ENCODE peak calls at places on chromosomes 5 and 9, in six cellular contexts. One of them, this sample, is unnamed.
A peak's percentile ranks its signal among the peaks of the same experiment; 100 is the strongest.

GRCh38 chr5:17218353-17219005 is 1.0 kb downstream of the BASP1 start:
- DNase-seq in SK-N-SH: peak; percentile 58
- DNase-seq in K562: no peak
- DNase-seq in HepG2: no peak
- DNase-seq in H1: peak; percentile 62
- DNase-seq in GM12878: no peak
- DNase-seq in this sample: no peak

GRCh38 chr9:13493697-13494096 is 214.2 kb upstream of the MPDZ start:
- DNase-seq in SK-N-SH: no peak
- DNase-seq in H1: no peak
- DNase-seq in K562: no peak
- DNase-seq in HepG2: no peak
- DNase-seq in GM12878: no peak
- DNase-seq in this sample: no peak

GRCh38 chr9:119639287-119639955 is 270.2 kb upstream of the BRINP1 start:
- DNase-seq in GM12878: no peak
- DNase-seq in H1: no peak
- DNase-seq in K562: no peak
- DNase-seq in SK-N-SH: peak; percentile 27
- DNase-seq in HepG2: no peak
- DNase-seq in this sample: no peak

GRCh38 chr5:55484531-55484930 is 50.2 kb downstream of the PLPP1 start:
- DNase-seq in H1: no peak
- DNase-seq in GM12878: no peak
- DNase-seq in SK-N-SH: no peak
- DNase-seq in K562: no peak
- DNase-seq in HepG2: no peak
- DNase-seq in this sample: no peak

GRCh38 chr9:101469026-101469425 is 33.5 kb upstream of the ALDOB start:
- DNase-seq in HepG2: no peak
- DNase-seq in K562: no peak
- DNase-seq in GM12878: no peak
- DNase-seq in SK-N-SH: no peak
- DNase-seq in H1: no peak
- DNase-seq in this sample: no peak

GRCh38 chr5:143168877-143169810 is 234.3 kb downstream of the NR3C1 start:
- DNase-seq in GM12878: no peak
- DNase-seq in K562: no peak
- DNase-seq in HepG2: peak; percentile 46
- DNase-seq in H1: no peak
- DNase-seq in SK-N-SH: no peak
- DNase-seq in this sample: no peak

GRCh38 chr5:145942202-145942601 is 5.8 kb downstream of the SH3RF2 start:
- DNase-seq in K562: no peak
- DNase-seq in GM12878: no peak
- DNase-seq in H1: no peak
- DNase-seq in HepG2: no peak
- DNase-seq in SK-N-SH: no peak
- DNase-seq in this sample: no peak

GRCh38 chr9:96411129-96411820 is 6.9 kb downstream of the ZNF367 start:
- DNase-seq in HepG2: no peak
- DNase-seq in H1: no peak
- DNase-seq in K562: no peak
- DNase-seq in GM12878: no peak
- DNase-seq in SK-N-SH: no peak
- DNase-seq in this sample: no peak

GRCh38 chr5:53038196-53038847 is 49.2 kb downstream of the ITGA2 start:
- DNase-seq in K562: no peak
- DNase-seq in HepG2: no peak
- DNase-seq in GM12878: no peak
- DNase-seq in SK-N-SH: no peak
- DNase-seq in H1: no peak
- DNase-seq in this sample: no peak

GRCh38 chr5:175284806-175285205 is 159.2 kb downstream of the DRD1 start:
- DNase-seq in HepG2: no peak
- DNase-seq in SK-N-SH: no peak
- DNase-seq in GM12878: no peak
- DNase-seq in K562: no peak
- DNase-seq in H1: no peak
- DNase-seq in this sample: no peak

GRCh38 chr9:111178361-111179043 is 140.2 kb upstream of the LPAR1 start:
- DNase-seq in K562: no peak
- DNase-seq in GM12878: no peak
- DNase-seq in HepG2: no peak
- DNase-seq in H1: no peak
- DNase-seq in SK-N-SH: no peak
- DNase-seq in this sample: no peak

GRCh38 chr5:134100283-134101011 is 14.0 kb upstream of the TCF7 start:
- DNase-seq in K562: no peak
- DNase-seq in HepG2: no peak
- DNase-seq in H1: peak; percentile 65
- DNase-seq in GM12878: peak; percentile 94
- DNase-seq in SK-N-SH: peak; percentile 45
- DNase-seq in this sample: no peak

GRCh38 chr5:144093868-144094267 is 76.6 kb downstream of the YIPF5 start:
- DNase-seq in HepG2: no peak
- DNase-seq in SK-N-SH: no peak
- DNase-seq in H1: no peak
- DNase-seq in K562: no peak
- DNase-seq in GM12878: no peak
- DNase-seq in this sample: no peak

GRCh38 chr5:139967353-139967752 is 75.7 kb downstream of the NRG2 start:
- DNase-seq in SK-N-SH: no peak
- DNase-seq in K562: no peak
- DNase-seq in HepG2: no peak
- DNase-seq in H1: no peak
- DNase-seq in GM12878: no peak
- DNase-seq in this sample: no peak

GRCh38 chr5:134106991-134107701 is 7.3 kb upstream of the TCF7 start:
- DNase-seq in GM12878: no peak
- DNase-seq in K562: no peak
- DNase-seq in SK-N-SH: peak; percentile 93
- DNase-seq in H1: no peak
- DNase-seq in HepG2: no peak
- DNase-seq in this sample: no peak

GRCh38 chr5:60630836-60631235 is 69.1 kb downstream of the DEPDC1B start:
- DNase-seq in K562: no peak
- DNase-seq in GM12878: no peak
- DNase-seq in SK-N-SH: no peak
- DNase-seq in H1: no peak
- DNase-seq in HepG2: no peak
- DNase-seq in this sample: no peak

GRCh38 chr9:19497276-19497675 is 88.5 kb downstream of the ACER2 start:
- DNase-seq in SK-N-SH: no peak
- DNase-seq in HepG2: no peak
- DNase-seq in K562: no peak
- DNase-seq in GM12878: no peak
- DNase-seq in H1: no peak
- DNase-seq in this sample: no peak

GRCh38 chr5:31781772-31782171 is 142.8 kb downstream of the PDZD2 start:
- DNase-seq in HepG2: no peak
- DNase-seq in H1: no peak
- DNase-seq in GM12878: no peak
- DNase-seq in SK-N-SH: no peak
- DNase-seq in K562: peak; percentile 13
- DNase-seq in this sample: no peak

GRCh38 chr5:148904440-148904839 is 78.0 kb downstream of the ADRB2 start:
- DNase-seq in SK-N-SH: no peak
- DNase-seq in H1: no peak
- DNase-seq in HepG2: no peak
- DNase-seq in K562: no peak
- DNase-seq in GM12878: no peak
- DNase-seq in this sample: no peak

DNA sequence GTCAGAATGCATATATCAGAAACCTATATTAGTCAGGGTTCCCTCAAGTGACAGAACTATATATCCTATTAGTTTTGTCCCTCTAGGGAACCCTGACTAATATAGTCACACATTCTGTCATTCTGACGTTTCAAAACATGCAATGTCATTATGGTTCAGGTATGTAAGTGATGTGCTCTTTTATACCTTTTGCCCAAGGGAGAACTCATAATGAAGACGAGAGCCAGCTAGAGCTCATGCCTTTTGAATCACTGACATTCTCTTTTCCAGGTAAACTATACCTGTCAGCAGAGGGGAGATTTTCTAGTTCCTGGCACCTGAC is 576.7 kb downstream of the LRRC70 start:
- DNase-seq in GM12878: no peak
- DNase-seq in HepG2: no peak
- DNase-seq in K562: no peak
- DNase-seq in H1: no peak
- DNase-seq in SK-N-SH: no peak
- DNase-seq in this sample: no peak
- TF ChIP-seq POLR2AphosphoS5 in GM12878: no peak
- TF ChIP-seq POLR2AphosphoS5 in HepG2: no peak
- TF ChIP-seq POLR2AphosphoS5 in K562: no peak
- TF ChIP-seq POLR2AphosphoS5 in H1: no peak
- TF ChIP-seq POLR2AphosphoS5 in SK-N-SH: no peak
- TF ChIP-seq POLR2AphosphoS5 in this sample: no peak

GRCh38 chr9:136571525-136571924 is 25.7 kb upstream of the NOTCH1 start:
- DNase-seq in K562: no peak
- DNase-seq in H1: no peak
- DNase-seq in GM12878: no peak
- DNase-seq in SK-N-SH: no peak
- DNase-seq in HepG2: no peak
- DNase-seq in this sample: no peak

GRCh38 chr9:136570191-136570845 is 24.5 kb upstream of the NOTCH1 start:
- DNase-seq in HepG2: no peak
- DNase-seq in SK-N-SH: no peak
- DNase-seq in GM12878: no peak
- DNase-seq in H1: no peak
- DNase-seq in K562: no peak
- DNase-seq in this sample: no peak

GRCh38 chr9:136572596-136573313 is 26.9 kb upstream of the NOTCH1 start:
- DNase-seq in HepG2: no peak
- DNase-seq in SK-N-SH: no peak
- DNase-seq in GM12878: no peak
- DNase-seq in K562: no peak
- DNase-seq in H1: no peak
- DNase-seq in this sample: no peak

GRCh38 chr9:136570916-136571315 is 25.1 kb upstream of the NOTCH1 start:
- DNase-seq in SK-N-SH: no peak
- DNase-seq in HepG2: no peak
- DNase-seq in H1: no peak
- DNase-seq in GM12878: no peak
- DNase-seq in K562: peak; percentile 37
- DNase-seq in this sample: no peak

GRCh38 chr9:136572003-136572595 is 26.3 kb upstream of the NOTCH1 start:
- DNase-seq in K562: no peak
- DNase-seq in H1: peak; percentile 88
- DNase-seq in HepG2: peak; percentile 75
- DNase-seq in SK-N-SH: no peak
- DNase-seq in GM12878: no peak
- DNase-seq in this sample: no peak
- TF ChIP-seq GABPA in K562: no peak
- TF ChIP-seq GABPA in H1: no peak
- TF ChIP-seq GABPA in HepG2: no peak
- TF ChIP-seq GABPA in SK-N-SH: no peak
- TF ChIP-seq GABPA in GM12878: no peak
- TF ChIP-seq GABPA in this sample: no peak

GRCh38 chr9:112487799-112488345 is 1.2 kb downstream of the KIAA1958 start:
- DNase-seq in SK-N-SH: peak; percentile 35
- DNase-seq in GM12878: no peak
- DNase-seq in HepG2: no peak
- DNase-seq in H1: no peak
- DNase-seq in K562: peak; percentile 25
- DNase-seq in this sample: no peak

GRCh38 chr9:112484607-112485006 is 2.0 kb upstream of the KIAA1958 start:
- DNase-seq in H1: no peak
- DNase-seq in K562: no peak
- DNase-seq in GM12878: no peak
- DNase-seq in SK-N-SH: no peak
- DNase-seq in HepG2: no peak
- DNase-seq in this sample: no peak

GRCh38 chr9:112487008-112487798 is 576 bp downstream of the KIAA1958 start:
- DNase-seq in SK-N-SH: peak; percentile 82
- DNase-seq in H1: peak; percentile 71
- DNase-seq in K562: peak; percentile 73
- DNase-seq in HepG2: peak; percentile 20
- DNase-seq in GM12878: no peak
- DNase-seq in this sample: peak; percentile 45

GRCh38 chr9:112485574-112485973 is 1.1 kb upstream of the KIAA1958 start:
- DNase-seq in GM12878: no peak
- DNase-seq in H1: no peak
- DNase-seq in HepG2: no peak
- DNase-seq in SK-N-SH: no peak
- DNase-seq in K562: no peak
- DNase-seq in this sample: no peak

DNA sequence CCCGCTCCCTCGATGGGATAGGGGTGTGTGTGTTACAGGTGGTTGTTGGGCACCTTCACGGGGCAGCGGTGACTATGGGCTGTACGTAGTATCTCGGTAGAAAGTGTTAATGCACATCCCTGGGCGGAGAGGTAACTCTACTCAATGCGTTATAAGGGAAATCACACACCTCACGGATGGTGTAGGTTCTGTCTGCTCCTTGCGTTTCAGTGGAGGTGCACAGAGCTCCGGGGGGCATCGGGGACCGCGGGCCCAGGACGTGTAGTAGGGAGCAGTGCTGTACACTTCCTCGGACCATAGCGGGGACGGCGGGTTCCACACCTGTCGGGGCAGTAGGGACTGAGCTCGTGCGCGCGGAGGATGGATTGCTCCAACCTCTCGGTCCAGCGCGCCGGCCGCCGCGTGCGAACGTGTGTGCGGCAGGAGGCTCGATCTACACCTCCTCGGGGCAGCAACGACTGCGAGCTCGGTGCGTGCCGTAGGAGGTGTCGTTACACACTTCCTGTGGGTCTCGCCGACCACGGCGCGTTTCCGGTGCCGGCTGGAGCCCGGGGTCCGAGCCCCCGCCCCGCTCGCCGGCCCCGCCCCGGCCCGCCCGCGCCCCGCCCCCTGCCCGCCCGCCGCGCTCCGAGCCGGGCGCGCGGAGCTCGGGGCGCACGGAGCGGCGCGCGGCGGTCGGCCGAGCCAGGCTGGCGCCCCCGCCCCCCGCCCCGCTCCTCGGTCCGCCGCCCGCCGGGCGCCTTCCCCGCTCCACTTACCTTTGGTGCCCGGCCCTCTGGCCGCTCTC is at the start of gene KIAA1958:
- DNase-seq in SK-N-SH: peak; percentile 96
- DNase-seq in HepG2: peak; percentile 81
- DNase-seq in H1: peak; percentile 83
- DNase-seq in K562: peak; percentile 95
- DNase-seq in GM12878: peak; percentile 40
- DNase-seq in this sample: peak; percentile 89
- H3K27me3 ChIP-seq in SK-N-SH: no peaks in the 10 kb centered on the region
- H3K27me3 ChIP-seq in HepG2: no peaks in the 10 kb centered on the region
- H3K27me3 ChIP-seq in H1: no peaks in the 10 kb centered on the region
- H3K27me3 ChIP-seq in K562: no peaks in the 10 kb centered on the region
- H3K27me3 ChIP-seq in GM12878: no peaks in the 10 kb centered on the region
- H3K27me3 ChIP-seq in this sample: no peaks in the 10 kb centered on the region

DNA sequence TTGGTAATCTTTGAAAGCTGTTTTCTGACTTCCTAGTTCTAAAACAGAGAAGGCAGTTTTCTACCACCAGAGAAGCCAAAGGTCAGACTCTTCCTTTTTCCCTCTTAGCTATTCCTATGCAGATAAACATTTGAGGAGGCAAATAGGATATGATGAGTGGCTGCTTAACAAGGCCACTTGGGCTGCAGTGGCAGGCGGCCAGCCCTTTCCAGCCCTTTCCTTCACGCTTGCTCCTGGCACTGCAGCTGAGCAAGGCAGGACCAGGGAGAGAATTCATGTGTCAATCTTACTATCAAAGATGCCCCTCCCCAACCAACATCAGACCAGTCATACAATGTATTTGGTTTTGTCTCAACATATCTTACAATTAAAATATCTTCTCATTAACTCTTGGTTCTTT is 36.8 kb upstream of the RNF38 start:
- DNase-seq in HepG2: no peak
- DNase-seq in SK-N-SH: no peak
- DNase-seq in K562: no peak
- DNase-seq in H1: no peak
- DNase-seq in GM12878: no peak
- DNase-seq in this sample: no peak
- TF ChIP-seq POLR2AphosphoS5 in HepG2: no peak
- TF ChIP-seq POLR2AphosphoS5 in SK-N-SH: no peak
- TF ChIP-seq POLR2AphosphoS5 in K562: no peak
- TF ChIP-seq POLR2AphosphoS5 in H1: no peak
- TF ChIP-seq POLR2AphosphoS5 in GM12878: no peak
- TF ChIP-seq POLR2AphosphoS5 in this sample: no peak

This sample was measured in HL-60.